ENCODE peak calls at places on chromosomes 16 and 17, in nine cellular contexts. X is neural crest cell, C is mesothelial cell of epicardium, K is fibroblast of lung, M is GM12865, H is activated B cell treated with CpG ODN at 0.5 μM for 24 hours, G is lower leg skin, B is mammary epithelial cell, Q is cardiac muscle cell. I is an unnamed sample.
A peak's percentile ranks its signal among the peaks of the same experiment; 100 is the strongest.

GRCh38 chr16:1631931-1632637 is 19.9 kb downstream of the CRAMP1 start:
- DNase-seq in X (no peak), C (no peak), K (no peak), M (no peak), H (no peak), G (no peak), B (no peak), Q (no peak), I (no peak)

GRCh38 chr17:71632328-71632727 is 488.5 kb upstream of the SOX9 start:
- DNase-seq in X (no peak), C (no peak), K (peak; percentile 84), M (no peak), H (no peak), G (no peak), B (peak; percentile 35), Q (no peak), I (no peak)

GRCh38 chr17:352421-353212 is at the start of gene RPH3AL:
- DNase-seq in X (no peak), C (no peak), K (peak; percentile 40), M (no peak), H (no peak), G (peak; percentile 88), B (no peak), Q (peak; percentile 80), I (no peak)

GRCh38 chr17:28871056-28871579 is 16.3 kb downstream of the ERAL1 start:
- DNase-seq in X (no peak), C (no peak), K (no peak), M (peak; percentile 95), H (no peak), G (no peak), B (no peak), Q (no peak), I (peak; percentile 23)

GRCh38 chr17:63740464-63741181 is 976 bp downstream of the STRADA start:
- DNase-seq in X (no peak), C (no peak), K (peak; percentile 8), M (peak; percentile 5), H (no peak), G (no peak), B (peak; percentile 34), Q (no peak), I (no peak)

GRCh38 chr17:74485012-74485743 is 18.7 kb downstream of the CD300A start:
- DNase-seq in X (no peak), C (no peak), K (no peak), M (no peak), H (no peak), G (peak; percentile 31), B (no peak), Q (no peak), I (no peak)

GRCh38 chr17:16131593-16131992 is 83.7 kb downstream of the NCOR1 start:
- DNase-seq in X (no peak), C (no peak), K (no peak), M (no peak), H (no peak), G (no peak), B (no peak), Q (no peak), I (no peak)

GRCh38 chr16:53115047-53115446 is 60.3 kb downstream of the CHD9 start:
- DNase-seq in X (no peak), C (no peak), K (no peak), M (no peak), H (no peak), G (no peak), B (no peak), Q (no peak), I (no peak)

GRCh38 chr17:14038206-14038605 is 31.1 kb upstream of the COX10 start:
- DNase-seq in X (no peak), C (no peak), K (peak; percentile 89), M (no peak), H (no peak), G (no peak), B (no peak), Q (no peak), I (no peak)

GRCh38 chr17:27654654-27655524 is 23.9 kb downstream of the LGALS9 start:
- DNase-seq in X (peak; percentile 78), C (peak; percentile 55), K (peak; percentile 32), M (peak; percentile 90), H (peak; percentile 61), G (peak; percentile 94), B (peak; percentile 47), Q (peak; percentile 78), I (peak; percentile 60)

GRCh38 chr17:17208013-17208412 is 1.9 kb upstream of the PLD6 start:
- DNase-seq in X (no peak), C (no peak), K (no peak), M (no peak), H (no peak), G (no peak), B (no peak), Q (no peak), I (no peak)

DNA sequence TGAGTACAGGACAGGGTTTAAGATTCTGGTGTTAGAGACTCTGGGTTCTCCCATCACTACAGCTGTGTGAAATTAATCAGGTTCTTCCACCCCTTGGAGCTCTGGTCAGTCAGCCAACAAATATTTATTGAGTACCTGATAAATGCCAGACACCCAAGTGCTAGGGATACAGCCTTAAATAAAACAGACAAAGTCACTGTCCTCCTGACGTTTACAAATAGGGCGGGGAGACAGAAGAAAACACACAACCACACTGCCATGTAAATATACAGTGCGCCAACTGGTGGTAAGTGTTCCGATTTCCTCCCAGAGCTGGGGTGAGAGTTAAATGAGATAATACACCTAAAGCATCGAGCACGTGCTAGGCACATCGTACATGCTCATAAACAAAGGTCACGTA is 121.0 kb downstream of the COPRS start:
- DNase-seq in X (no peak), C (no peak), K (no peak), M (no peak), H (no peak), G (no peak), B (no peak), Q (no peak), I (no peak)
- TF ChIP-seq CTCF in X (no peak), C (no peak), K (no peak), M (no peak), H (no peak), G (no peak), B (no peak), Q (no peak), I (no peak)

GRCh38 chr17:78130439-78131101 is at the start of gene TMC8:
- DNase-seq in X (no peak), C (no peak), K (no peak), M (peak; percentile 91), H (no peak), G (peak; percentile 87), B (no peak), Q (no peak), I (peak; percentile 61)

GRCh38 chr17:78132767-78133178 is 2.2 kb downstream of the TMC8 start:
- DNase-seq in X (no peak), C (no peak), K (no peak), M (no peak), H (no peak), G (no peak), B (no peak), Q (no peak), I (no peak)

GRCh38 chr17:78131172-78132085 is 858 bp downstream of the TMC8 start:
- DNase-seq in X (no peak), C (no peak), K (no peak), M (peak; percentile 59), H (no peak), G (peak; percentile 85), B (no peak), Q (no peak), I (peak; percentile 56)

GRCh38 chr17:78133179-78133951 is 2.8 kb downstream of the TMC8 start:
- DNase-seq in X (no peak), C (no peak), K (no peak), M (no peak), H (no peak), G (no peak), B (no peak), Q (no peak), I (no peak)

DNA sequence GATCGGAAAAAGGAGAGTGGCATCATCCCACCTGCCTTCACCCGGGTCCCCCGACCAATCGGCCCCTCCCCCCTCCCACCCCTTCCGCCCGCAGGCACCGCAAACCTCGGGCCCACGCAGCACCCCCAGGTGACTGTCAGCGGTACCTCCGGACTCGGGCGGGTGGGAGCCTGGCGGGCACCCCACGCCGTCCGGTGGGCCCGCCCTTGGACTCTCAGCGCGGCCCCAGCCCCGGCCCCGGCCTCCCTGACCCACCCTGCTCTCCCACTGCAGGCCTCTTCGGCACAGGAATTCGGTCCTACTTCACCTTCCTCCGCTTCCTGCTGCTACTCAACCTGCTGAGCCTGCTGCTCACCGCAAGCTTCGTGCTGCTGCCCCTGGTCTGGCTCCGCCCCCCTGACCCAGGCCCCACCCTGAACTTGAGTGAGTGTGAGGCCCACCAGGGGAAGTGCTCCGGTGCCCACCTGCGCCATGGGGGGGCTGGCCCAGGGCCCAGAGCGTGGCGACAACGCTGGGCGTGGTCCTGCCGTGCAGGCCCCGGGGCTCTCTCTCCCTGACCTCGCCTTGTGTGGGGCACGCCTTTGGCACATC is 1.6 kb downstream of the TMC8 start:
- DNase-seq in X (no peak), C (no peak), K (no peak), M (peak; percentile 87), H (peak; percentile 85), G (peak; percentile 92), B (no peak), Q (peak; percentile 48), I (no peak)
- TF ChIP-seq CTCF in X (no peak), C (no peak), K (no peak), M (no peak), H (no peak), G (no peak), B (no peak), Q (no peak), I (no peak)

DNA sequence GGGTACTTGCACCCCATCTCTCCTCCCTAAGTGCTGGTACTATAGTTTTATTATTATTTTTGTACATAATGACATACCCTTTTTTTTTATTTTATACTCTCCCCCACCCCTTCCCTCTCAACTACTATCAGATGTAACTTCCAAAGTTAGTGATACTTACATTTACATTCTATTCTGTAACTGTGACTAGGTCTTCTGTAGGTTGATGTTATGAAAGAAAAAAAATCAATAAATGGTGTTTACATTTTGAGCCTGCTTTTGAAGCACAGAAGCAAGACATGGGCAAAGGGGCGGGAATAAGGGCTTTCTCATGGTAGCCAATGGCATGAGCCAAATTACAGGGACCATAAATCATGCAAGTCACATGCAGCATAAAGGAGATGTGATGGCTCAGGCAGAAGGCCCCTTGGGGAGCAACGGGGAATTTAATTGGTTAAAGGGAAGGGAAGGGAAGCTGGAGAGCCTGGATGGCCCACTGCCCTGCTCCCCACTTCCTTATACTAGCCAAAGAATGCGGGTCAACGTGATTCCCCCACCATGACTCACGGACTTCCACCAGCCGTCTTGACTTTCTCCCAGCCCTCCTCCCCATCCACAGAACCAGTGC is 2.4 kb upstream of the ACSF2 start:
- DNase-seq in X (no peak), C (no peak), K (peak; percentile 93), M (no peak), H (no peak), G (no peak), B (peak; percentile 89), Q (no peak), I (no peak)
- TF ChIP-seq CTCF in X (no peak), C (no peak), K (no peak), M (no peak), H (no peak), G (no peak), B (no peak), Q (no peak), I (no peak)

GRCh38 chr17:12348476-12348875 is 317.2 kb upstream of the MYOCD start:
- DNase-seq in X (no peak), C (no peak), K (peak; percentile 1), M (no peak), H (no peak), G (no peak), B (no peak), Q (no peak), I (no peak)

GRCh38 chr17:12342161-12342560 is 321.5 kb downstream of the MAP2K4 start:
- DNase-seq in X (no peak), C (no peak), K (no peak), M (no peak), H (no peak), G (no peak), B (no peak), Q (no peak), I (no peak)

GRCh38 chr17:12342609-12343248 is 322.1 kb downstream of the MAP2K4 start:
- DNase-seq in X (peak; percentile 16), C (no peak), K (no peak), M (peak; percentile 61), H (no peak), G (no peak), B (no peak), Q (peak; percentile 21), I (no peak)
- TF ChIP-seq CTCF in X (peak; percentile 51), C (peak; percentile 14), K (peak; percentile 67), M (peak; percentile 72), H (no peak), G (no peak), B (no peak), Q (peak; percentile 29), I (no peak)